ENCODE peak calls at places on chromosomes 7 and 10, in ten cellular contexts. M is tibial artery, A is ACHN, T is psoas muscle, U is GM12891, V is kidney tubule cell, D is ELR, L is non-pigmented ciliary epithelial cell, P is GM23248, J is type B pancreatic cell. W is an unnamed sample.

GRCh38 chr10:2278391-2278790 is 541.1 kb upstream of the ADARB2 start:
- DNase-seq in M (no peak), A (no peak), T (no peak), U (no peak), V (no peak), D (no peak), L (no peak), P (no peak), J (no peak), W (no peak)

GRCh38 chr7:55156919-55157318 is 138.1 kb downstream of the EGFR start:
- DNase-seq in M (no peak), A (no peak), T (no peak), U (no peak), V (no peak), D (no peak), L (no peak), P (no peak), J (no peak), W (no peak)

GRCh38 chr10:131180941-131181855 is 130.3 kb downstream of the TCERG1L start:
- DNase-seq in M (no peak), A (no peak), T (no peak), U (no peak), V (no peak), D (no peak), L (no peak), P (no peak), J (peak; percentile 54), W (no peak)

GRCh38 chr7:156473476-156474240 is 166.9 kb upstream of the RNF32 start:
- DNase-seq in M (no peak), A (peak; percentile 66), T (no peak), U (peak; percentile 46), V (peak; percentile 52), D (peak; percentile 24), L (peak; percentile 6), P (peak; percentile 49), J (peak; percentile 47), W (peak; percentile 15)

GRCh38 chr7:16850772-16851466 is 30.9 kb downstream of the AGR3 start:
- DNase-seq in M (no peak), A (no peak), T (no peak), U (no peak), V (no peak), D (no peak), L (no peak), P (no peak), J (no peak), W (no peak)

GRCh38 chr7:4836206-4836661 is 25.6 kb downstream of the PAPOLB start:
- DNase-seq in M (peak; percentile 6), A (no peak), T (no peak), U (no peak), V (no peak), D (no peak), L (no peak), P (no peak), J (no peak), W (no peak)

GRCh38 chr7:1021366-1021765 is 23.0 kb upstream of the GPR146 start:
- DNase-seq in M (no peak), A (no peak), T (peak; percentile 54), U (no peak), V (no peak), D (no peak), L (no peak), P (no peak), J (no peak), W (no peak)

GRCh38 chr7:18770852-18771251 is 275.3 kb downstream of the HDAC9 start:
- DNase-seq in M (no peak), A (no peak), T (no peak), U (no peak), V (no peak), D (peak; percentile 6), L (no peak), P (peak; percentile 34), J (no peak), W (no peak)

GRCh38 chr7:108246227-108246837 is 116.2 kb upstream of the LAMB4 start:
- DNase-seq in M (no peak), A (peak; percentile 100), T (no peak), U (no peak), V (peak; percentile 100), D (peak; percentile 97), L (peak; percentile 90), P (peak; percentile 99), J (no peak), W (no peak)

GRCh38 chr7:139118234-139118802 is 8.8 kb upstream of the ZC3HAV1 start:
- DNase-seq in M (no peak), A (peak; percentile 58), T (no peak), U (no peak), V (peak; percentile 87), D (peak; percentile 83), L (no peak), P (peak; percentile 70), J (no peak), W (no peak)

GRCh38 chr10:131843881-131844284 is 56.9 kb upstream of the PPP2R2D start:
- DNase-seq in M (peak; percentile 14), A (no peak), T (peak; percentile 39), U (no peak), V (no peak), D (no peak), L (no peak), P (no peak), J (peak; percentile 60), W (no peak)

GRCh38 chr10:72006026-72006425 is 41.8 kb downstream of the CHST3 start:
- DNase-seq in M (no peak), A (no peak), T (no peak), U (peak; percentile 50), V (no peak), D (no peak), L (no peak), P (no peak), J (no peak), W (no peak)

GRCh38 chr10:99659031-99659867 is at the start of gene ENTPD7:
- DNase-seq in M (peak; percentile 90), A (peak; percentile 98), T (peak; percentile 97), U (peak; percentile 97), V (peak; percentile 99), D (peak; percentile 98), L (peak; percentile 83), P (peak; percentile 100), J (peak; percentile 94), W (peak; percentile 99)

GRCh38 chr7:91694221-91694856 is 186.2 kb downstream of the MTERF1 start:
- DNase-seq in M (no peak), A (no peak), T (no peak), U (no peak), V (no peak), D (no peak), L (no peak), P (peak; percentile 20), J (no peak), W (no peak)

GRCh38 chr7:66779669-66780408 is 39.3 kb downstream of the RABGEF1 start:
- DNase-seq in M (no peak), A (no peak), T (no peak), U (no peak), V (peak; percentile 42), D (peak; percentile 39), L (no peak), P (peak; percentile 82), J (no peak), W (no peak)

GRCh38 chr10:125392140-125392539 is 231.8 kb upstream of the CTBP2 start:
- DNase-seq in M (no peak), A (no peak), T (no peak), U (no peak), V (no peak), D (no peak), L (no peak), P (peak; percentile 22), J (no peak), W (no peak)

GRCh38 chr7:121385800-121386179 is 10.3 kb downstream of the FAM3C start:
- DNase-seq in M (no peak), A (no peak), T (no peak), U (no peak), V (no peak), D (no peak), L (no peak), P (no peak), J (no peak), W (peak; percentile 8)

GRCh38 chr7:51785171-51785570 is 468.6 kb upstream of the COBL start:
- DNase-seq in M (no peak), A (no peak), T (no peak), U (no peak), V (no peak), D (no peak), L (no peak), P (no peak), J (no peak), W (no peak)

GRCh38 chr10:52923520-52923919 is 150.9 kb upstream of the MBL2 start:
- DNase-seq in M (no peak), A (no peak), T (no peak), U (no peak), V (no peak), D (no peak), L (no peak), P (no peak), J (no peak), W (no peak)

GRCh38 chr7:46396501-46396900 is 475.4 kb upstream of the IGFBP3 start:
- DNase-seq in M (no peak), A (no peak), T (no peak), U (no peak), V (no peak), D (no peak), L (no peak), P (peak; percentile 67), J (no peak), W (no peak)

GRCh38 chr10:15136960-15137359 is 31.5 kb downstream of the NMT2 start:
- DNase-seq in M (no peak), A (no peak), T (no peak), U (no peak), V (no peak), D (no peak), L (no peak), P (no peak), J (no peak), W (no peak)

GRCh38 chr10:5123886-5124285 is 29.7 kb downstream of the AKR1C3 start:
- DNase-seq in M (no peak), A (no peak), T (no peak), U (no peak), V (no peak), D (no peak), L (no peak), P (no peak), J (no peak), W (no peak)

GRCh38 chr7:100671353-100672327 is 1.9 kb upstream of the GNB2 start:
- DNase-seq in M (no peak), A (no peak), T (peak; percentile 2), U (no peak), V (no peak), D (no peak), L (no peak), P (no peak), J (no peak), W (no peak)

GRCh38 chr7:75981450-75982305 is 12.7 kb downstream of the TMEM120A start:
- DNase-seq in M (no peak), A (no peak), T (peak; percentile 53), U (no peak), V (no peak), D (no peak), L (no peak), P (no peak), J (no peak), W (no peak)

W was measured in GM18507.